ENCODE peak calls at places on chromosome 2, in four cellular contexts. One of them, this sample, is unnamed.

GRCh38 chr2:28654981-28655322 is 96.7 kb upstream of the PPP1CB start:
- DNase-seq in ovary: no peak
- DNase-seq in sigmoid colon: peak; percentile 30
- DNase-seq in breast epithelium: no peak
- DNase-seq in this sample: no peak

GRCh38 chr2:95121495-95122196 is at the start of gene MRPS5:
- DNase-seq in breast epithelium: peak; percentile 81
- DNase-seq in sigmoid colon: peak; percentile 87
- DNase-seq in ovary: peak; percentile 91
- DNase-seq in this sample: peak; percentile 90

GRCh38 chr2:96527990-96528679 is 8.4 kb upstream of the ARID5A start:
- DNase-seq in ovary: peak; percentile 60
- DNase-seq in breast epithelium: no peak
- DNase-seq in sigmoid colon: peak; percentile 84
- DNase-seq in this sample: no peak

GRCh38 chr2:43407826-43408783 is 181.7 kb upstream of the ZFP36L2 start:
- DNase-seq in breast epithelium: no peak
- DNase-seq in ovary: no peak
- DNase-seq in sigmoid colon: no peak
- DNase-seq in this sample: no peak

GRCh38 chr2:10447300-10448207 is 573 bp downstream of the ODC1 start:
- DNase-seq in breast epithelium: no peak
- DNase-seq in ovary: no peak
- DNase-seq in sigmoid colon: no peak
- DNase-seq in this sample: no peak

GRCh38 chr2:225130093-225130492 is 87.8 kb upstream of the DOCK10 start:
- DNase-seq in breast epithelium: no peak
- DNase-seq in sigmoid colon: no peak
- DNase-seq in ovary: no peak
- DNase-seq in this sample: no peak

GRCh38 chr2:162086904-162087303 is 12.9 kb upstream of the DPP4 start:
- DNase-seq in ovary: no peak
- DNase-seq in sigmoid colon: no peak
- DNase-seq in breast epithelium: no peak
- DNase-seq in this sample: no peak

GRCh38 chr2:125373293-125373692 is 1282.7 kb upstream of the GYPC start:
- DNase-seq in ovary: no peak
- DNase-seq in sigmoid colon: no peak
- DNase-seq in breast epithelium: no peak
- DNase-seq in this sample: no peak

GRCh38 chr2:164015328-164016123 is 279.7 kb upstream of the FIGN start:
- DNase-seq in sigmoid colon: peak; percentile 59
- DNase-seq in breast epithelium: no peak
- DNase-seq in ovary: no peak
- DNase-seq in this sample: no peak

GRCh38 chr2:232741972-232742371 is 34.4 kb downstream of the KCNJ13 start:
- DNase-seq in sigmoid colon: no peak
- DNase-seq in breast epithelium: no peak
- DNase-seq in ovary: no peak
- DNase-seq in this sample: no peak

GRCh38 chr2:175036582-175037018 is 31.4 kb upstream of the CHN1 start:
- DNase-seq in breast epithelium: no peak
- DNase-seq in ovary: no peak
- DNase-seq in sigmoid colon: no peak
- DNase-seq in this sample: no peak

GRCh38 chr2:202858601-202859000 is 13.0 kb downstream of the ICA1L start:
- DNase-seq in sigmoid colon: no peak
- DNase-seq in breast epithelium: no peak
- DNase-seq in ovary: no peak
- DNase-seq in this sample: no peak
- TF ChIP-seq POLR2A in sigmoid colon: no peak
- TF ChIP-seq POLR2A in breast epithelium: no peak
- TF ChIP-seq POLR2A in ovary: no peak
- TF ChIP-seq POLR2A in this sample: no peak

GRCh38 chr2:173431191-173431590 is 76.5 kb downstream of the CDCA7 start:
- DNase-seq in ovary: no peak
- DNase-seq in sigmoid colon: no peak
- DNase-seq in breast epithelium: no peak
- DNase-seq in this sample: no peak

GRCh38 chr2:173436088-173436487 is 81.4 kb downstream of the CDCA7 start:
- DNase-seq in ovary: no peak
- DNase-seq in breast epithelium: no peak
- DNase-seq in sigmoid colon: no peak
- DNase-seq in this sample: no peak

GRCh38 chr2:173434729-173435345 is 80.2 kb downstream of the CDCA7 start:
- DNase-seq in sigmoid colon: no peak
- DNase-seq in breast epithelium: no peak
- DNase-seq in ovary: no peak
- DNase-seq in this sample: no peak

GRCh38 chr2:173432049-173432754 is 77.5 kb downstream of the CDCA7 start:
- DNase-seq in sigmoid colon: no peak
- DNase-seq in ovary: no peak
- DNase-seq in breast epithelium: no peak
- DNase-seq in this sample: no peak

DNA sequence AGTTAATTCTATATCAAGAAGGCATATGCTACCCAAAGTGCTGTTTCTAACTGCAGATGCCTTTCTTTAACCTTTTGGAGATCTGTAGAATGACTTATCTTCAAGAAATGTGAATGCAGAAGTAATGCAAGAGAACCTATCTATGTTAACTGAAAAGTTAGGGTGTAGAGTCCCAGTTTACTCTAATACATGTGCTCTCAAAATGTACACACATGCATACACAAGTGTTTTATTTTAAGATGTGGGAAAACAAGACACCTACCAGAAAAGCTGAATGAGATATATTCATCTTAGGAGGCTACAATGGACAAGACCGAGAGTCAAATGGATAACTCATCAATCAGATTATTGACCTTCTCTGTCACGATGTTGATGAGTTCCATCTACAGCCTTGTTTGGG is 80.9 kb downstream of the CDCA7 start:
- DNase-seq in breast epithelium: no peak
- DNase-seq in sigmoid colon: no peak
- DNase-seq in ovary: no peak
- DNase-seq in this sample: no peak
- TF ChIP-seq POLR2A in breast epithelium: no peak
- TF ChIP-seq POLR2A in sigmoid colon: no peak
- TF ChIP-seq POLR2A in ovary: no peak
- TF ChIP-seq POLR2A in this sample: no peak

GRCh38 chr2:101121174-101121573 is 30.0 kb downstream of the TBC1D8 start:
- DNase-seq in ovary: no peak
- DNase-seq in sigmoid colon: no peak
- DNase-seq in breast epithelium: no peak
- DNase-seq in this sample: no peak
- TF ChIP-seq POLR2A in ovary: no peak
- TF ChIP-seq POLR2A in sigmoid colon: no peak
- TF ChIP-seq POLR2A in breast epithelium: no peak
- TF ChIP-seq POLR2A in this sample: no peak

DNA sequence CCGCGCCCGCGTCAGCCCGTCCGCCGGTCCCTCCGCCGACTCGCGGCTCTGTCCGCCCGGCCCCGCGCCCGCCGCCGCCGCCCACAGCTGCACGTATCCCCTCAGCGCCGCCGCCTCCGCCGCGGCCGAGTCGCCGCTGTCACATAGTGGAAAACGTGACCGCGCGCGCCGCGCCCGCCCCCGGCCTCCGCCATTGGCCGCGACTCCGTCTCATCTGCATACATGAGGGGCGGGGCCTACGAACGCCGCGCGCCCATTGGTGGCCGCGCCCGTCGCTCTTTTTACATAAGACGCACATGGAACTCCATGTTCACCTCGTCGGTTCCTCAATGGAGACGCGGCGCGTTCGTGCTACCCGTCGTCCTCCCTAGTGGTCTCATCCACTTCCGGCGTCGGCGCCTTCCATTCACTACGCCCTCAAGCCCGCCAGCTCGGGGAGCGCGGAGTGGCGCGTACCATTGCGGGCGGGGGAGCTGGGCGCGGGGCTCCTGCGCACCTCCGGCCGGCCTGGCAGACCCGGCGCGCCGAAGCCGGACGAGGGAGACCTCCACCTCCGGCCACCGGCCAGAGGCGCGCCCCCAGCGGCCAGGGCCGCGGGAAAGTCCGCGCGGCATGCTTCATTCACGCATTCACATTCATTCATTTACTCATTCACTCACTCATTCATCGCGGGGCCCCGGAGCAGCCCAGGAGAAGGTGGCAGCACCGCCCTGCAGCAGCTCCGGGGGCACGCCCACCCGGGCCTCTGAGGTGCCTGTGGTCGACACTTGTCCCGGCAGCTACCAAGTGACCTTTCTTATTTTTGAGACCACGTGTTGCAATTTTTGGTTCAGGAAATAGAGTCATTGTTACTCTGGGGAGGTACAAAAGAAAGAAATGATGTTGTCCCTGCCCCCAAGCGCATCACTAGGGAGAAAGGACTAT is 502 bp upstream of the PER2 start:
- DNase-seq in ovary: peak; percentile 100
- DNase-seq in sigmoid colon: peak; percentile 99
- DNase-seq in breast epithelium: peak; percentile 98
- DNase-seq in this sample: peak; percentile 92
- TF ChIP-seq POLR2A in ovary: peak; percentile 77
- TF ChIP-seq POLR2A in sigmoid colon: peak; percentile 26
- TF ChIP-seq POLR2A in breast epithelium: peak; percentile 64
- TF ChIP-seq POLR2A in this sample: peak; percentile 43

GRCh38 chr2:60554649-60555065 is 1.2 kb upstream of the BCL11A start:
- DNase-seq in sigmoid colon: no peak
- DNase-seq in ovary: no peak
- DNase-seq in breast epithelium: no peak
- DNase-seq in this sample: peak; percentile 13

GRCh38 chr2:60552851-60553495 is 481 bp downstream of the BCL11A start:
- DNase-seq in breast epithelium: no peak
- DNase-seq in sigmoid colon: no peak
- DNase-seq in ovary: no peak
- DNase-seq in this sample: no peak

GRCh38 chr2:60553992-60554648 is 666 bp upstream of the BCL11A start:
- DNase-seq in sigmoid colon: no peak
- DNase-seq in breast epithelium: no peak
- DNase-seq in ovary: peak; percentile 39
- DNase-seq in this sample: no peak

GRCh38 chr2:60552096-60552850 is 1.2 kb downstream of the BCL11A start:
- DNase-seq in sigmoid colon: peak; percentile 66
- DNase-seq in ovary: peak; percentile 24
- DNase-seq in breast epithelium: no peak
- DNase-seq in this sample: no peak

DNA sequence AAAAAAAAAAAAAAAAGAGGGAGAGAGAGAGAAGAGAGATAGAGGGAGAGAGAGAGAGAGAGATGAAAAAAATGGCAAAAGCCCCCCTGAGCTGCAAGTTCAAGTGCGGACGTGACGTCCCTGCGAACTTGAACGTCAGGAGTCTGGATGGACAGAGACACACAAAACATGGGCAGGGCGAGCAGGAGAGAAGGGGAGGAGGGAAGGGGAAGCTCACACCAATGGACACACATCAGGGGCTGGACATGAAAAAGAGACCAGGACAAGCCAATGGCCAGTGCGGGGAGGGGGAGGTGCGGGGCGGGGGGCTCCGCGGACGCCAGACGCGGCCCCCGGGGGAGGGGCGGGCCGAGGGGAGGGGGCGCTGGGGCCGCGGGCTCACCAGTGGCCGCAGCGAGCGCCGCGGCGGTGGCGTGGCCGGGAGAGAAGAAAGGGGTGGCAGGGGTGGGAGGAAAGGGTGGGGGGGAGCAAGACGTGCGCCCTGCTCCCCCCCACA is at the start of gene BCL11A:
- DNase-seq in sigmoid colon: peak; percentile 90
- DNase-seq in breast epithelium: no peak
- DNase-seq in ovary: peak; percentile 32
- DNase-seq in this sample: peak; percentile 24
- TF ChIP-seq POLR2A in sigmoid colon: peak; percentile 17
- TF ChIP-seq POLR2A in breast epithelium: no peak
- TF ChIP-seq POLR2A in ovary: no peak
- TF ChIP-seq POLR2A in this sample: no peak

GRCh38 chr2:74499269-74499939 is at the start of gene LBX2:
- DNase-seq in ovary: no peak
- DNase-seq in breast epithelium: no peak
- DNase-seq in sigmoid colon: no peak
- DNase-seq in this sample: no peak
- TF ChIP-seq POLR2A in ovary: no peak
- TF ChIP-seq POLR2A in breast epithelium: no peak
- TF ChIP-seq POLR2A in sigmoid colon: no peak
- TF ChIP-seq POLR2A in this sample: no peak

GRCh38 chr2:37671013-37671815 is at the start of gene CDC42EP3:
- DNase-seq in sigmoid colon: peak; percentile 78
- DNase-seq in ovary: peak; percentile 65
- DNase-seq in breast epithelium: peak; percentile 56
- DNase-seq in this sample: peak; percentile 48
- TF ChIP-seq POLR2A in sigmoid colon: peak; percentile 75
- TF ChIP-seq POLR2A in ovary: peak; percentile 29
- TF ChIP-seq POLR2A in breast epithelium: no peak
- TF ChIP-seq POLR2A in this sample: peak; percentile 83

DNA sequence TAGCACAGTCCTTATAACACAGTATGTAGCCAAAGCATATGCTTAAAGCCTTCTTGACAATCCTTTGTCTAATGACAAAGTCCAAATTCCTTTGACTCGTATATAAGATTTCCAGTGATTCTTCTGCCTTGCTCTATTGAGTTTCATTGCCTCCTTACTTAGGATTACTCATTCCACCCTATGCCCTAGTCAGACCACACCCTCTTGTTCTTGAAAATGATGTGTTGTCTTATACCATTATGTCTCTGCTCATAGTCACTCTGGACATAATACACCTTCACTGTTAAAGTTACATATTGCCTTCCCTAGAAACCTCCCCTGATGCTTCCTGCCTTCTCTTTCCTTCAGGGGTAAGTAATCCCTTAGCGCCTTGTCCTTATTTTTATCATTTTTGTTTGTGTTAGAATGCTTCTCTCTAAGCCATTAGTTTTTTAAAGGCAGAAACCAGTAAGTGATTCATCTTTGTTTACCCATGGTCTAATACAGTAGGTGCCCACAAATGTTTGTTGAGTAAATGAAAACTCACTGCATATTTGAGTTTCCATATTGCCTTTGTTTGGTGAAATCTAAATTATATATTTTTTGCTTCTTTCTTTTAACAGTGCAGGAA is 19.3 kb downstream of the GPD2 start:
- DNase-seq in sigmoid colon: no peak
- DNase-seq in ovary: no peak
- DNase-seq in breast epithelium: no peak
- DNase-seq in this sample: peak; percentile 71
- TF ChIP-seq POLR2A in sigmoid colon: no peak
- TF ChIP-seq POLR2A in ovary: no peak
- TF ChIP-seq POLR2A in breast epithelium: no peak
- TF ChIP-seq POLR2A in this sample: no peak